ENCODE peak calls at places on chromosomes 16 and 17, in seven cellular contexts. P is cardiac muscle cell, H is OCI-LY7, D is prostate gland, G is ovary, Q is breast epithelium, F is A549. X is an unnamed sample.

GRCh38 chr17:10992097-10992496 is 154.2 kb upstream of the PIRT start:
- DNase-seq in P (no peak), H (no peak), D (no peak), G (no peak), Q (no peak), F (no peak), X (no peak)

GRCh38 chr17:81499601-81499970 is 13.0 kb downstream of the ACTG1 start:
- DNase-seq in P (no peak), H (no peak), D (no peak), G (no peak), Q (no peak), F (no peak), X (no peak)

GRCh38 chr17:39016193-39017153 is 49.3 kb upstream of the FBXO47 start:
- DNase-seq in P (peak; percentile 68), H (no peak), D (no peak), G (no peak), Q (no peak), F (no peak), X (peak; percentile 52)

GRCh38 chr17:76726766-76727718 is at the start of gene METTL23:
- DNase-seq in P (peak; percentile 83), H (peak; percentile 96), D (peak; percentile 79), G (peak; percentile 90), Q (peak; percentile 83), F (peak; percentile 90), X (peak; percentile 95)

GRCh38 chr17:67520282-67520906 is 143.3 kb downstream of the PITPNC1 start:
- DNase-seq in P (peak; percentile 60), H (no peak), D (no peak), G (no peak), Q (no peak), F (no peak), X (no peak)

GRCh38 chr17:56185905-56186783 is 32.9 kb downstream of the ANKFN1 start:
- DNase-seq in P (peak; percentile 32), H (no peak), D (no peak), G (no peak), Q (no peak), F (no peak), X (no peak)

GRCh38 chr17:310111-311010 is 42.2 kb downstream of the RPH3AL start:
- DNase-seq in P (no peak), H (no peak), D (no peak), G (no peak), Q (no peak), F (no peak), X (no peak)

GRCh38 chr16:69448470-69449193 is 24.2 kb downstream of the CYB5B start:
- DNase-seq in P (peak; percentile 73), H (no peak), D (no peak), G (no peak), Q (no peak), F (no peak), X (no peak)

GRCh38 chr16:31080756-31081419 is 6.7 kb downstream of the ZNF646 start:
- DNase-seq in P (no peak), H (no peak), D (no peak), G (no peak), Q (no peak), F (no peak), X (no peak)

GRCh38 chr17:9644910-9645751 is at the start of gene USP43:
- DNase-seq in P (peak; percentile 23), H (peak; percentile 26), D (peak; percentile 59), G (no peak), Q (peak; percentile 27), F (peak; percentile 47), X (no peak)

GRCh38 chr17:67165201-67165600 is 79.8 kb downstream of the HELZ start:
- DNase-seq in P (peak; percentile 9), H (no peak), D (no peak), G (no peak), Q (no peak), F (no peak), X (no peak)

GRCh38 chr17:77579717-77580116 is 378.8 kb upstream of the TNRC6C start:
- DNase-seq in P (no peak), H (no peak), D (no peak), G (no peak), Q (no peak), F (no peak), X (no peak)

GRCh38 chr17:67018429-67019125 is 25.8 kb upstream of the CACNG1 start:
- DNase-seq in P (no peak), H (no peak), D (no peak), G (no peak), Q (no peak), F (no peak), X (no peak)

GRCh38 chr17:71084219-71084618 is 914.9 kb downstream of the KCNJ2 start:
- DNase-seq in P (peak; percentile 66), H (peak; percentile 32), D (peak; percentile 9), G (no peak), Q (no peak), F (peak; percentile 20), X (no peak)

GRCh38 chr16:24452724-24453123 is 86.6 kb upstream of the RBBP6 start:
- DNase-seq in P (no peak), H (no peak), D (no peak), G (no peak), Q (no peak), F (no peak), X (no peak)

GRCh38 chr17:58487589-58488427 is at the start of gene HSF5:
- DNase-seq in P (peak; percentile 47), H (no peak), D (no peak), G (no peak), Q (no peak), F (no peak), X (peak; percentile 82)

GRCh38 chr17:20612635-20613034 is 33.1 kb downstream of the CDRT15L2 start:
- DNase-seq in P (no peak), H (no peak), D (no peak), G (no peak), Q (no peak), F (no peak), X (no peak)

GRCh38 chr16:66713076-66713475 is 16.5 kb upstream of the CMTM4 start:
- DNase-seq in P (no peak), H (no peak), D (no peak), G (no peak), Q (no peak), F (no peak), X (no peak)

GRCh38 chr17:2582493-2582892 is 11.0 kb upstream of the PAFAH1B1 start:
- DNase-seq in P (no peak), H (no peak), D (no peak), G (no peak), Q (no peak), F (no peak), X (no peak)

GRCh38 chr17:66437466-66438026 is 135.1 kb downstream of the PRKCA start:
- DNase-seq in P (peak; percentile 16), H (no peak), D (no peak), G (no peak), Q (no peak), F (no peak), X (no peak)

GRCh38 chr16:74560912-74561311 is 46.0 kb downstream of the GLG1 start:
- DNase-seq in P (no peak), H (no peak), D (no peak), G (no peak), Q (no peak), F (no peak), X (no peak)

GRCh38 chr16:70706948-70707465 is 21.2 kb upstream of the MTSS2 start:
- DNase-seq in P (peak; percentile 56), H (no peak), D (peak; percentile 64), G (peak; percentile 78), Q (peak; percentile 64), F (peak; percentile 74), X (no peak)

GRCh38 chr16:67694611-67695010 is 24.5 kb downstream of the GFOD2 start:
- DNase-seq in P (no peak), H (no peak), D (no peak), G (no peak), Q (no peak), F (no peak), X (no peak)

GRCh38 chr17:67441052-67441738 is 64.1 kb downstream of the PITPNC1 start:
- DNase-seq in P (peak; percentile 33), H (peak; percentile 85), D (no peak), G (no peak), Q (no peak), F (peak; percentile 81), X (peak; percentile 86)

GRCh38 chr16:57409870-57410585 is 5.5 kb downstream of the CCL17 start:
- DNase-seq in P (peak; percentile 19), H (no peak), D (no peak), G (no peak), Q (no peak), F (no peak), X (no peak)
- H3K4me1 ChIP-seq in P (no peaks in the 10 kb centered on the region), H (peaks cover 19% of the 10 kb centered on the region), D (no peaks in the 10 kb centered on the region), G (no peaks in the 10 kb centered on the region), Q (no peaks in the 10 kb centered on the region), F (no peaks in the 10 kb centered on the region), X (no peaks in the 10 kb centered on the region)

GRCh38 chr16:53073053-53073452 is 18.3 kb downstream of the CHD9 start:
- DNase-seq in P (no peak), H (no peak), D (no peak), G (no peak), Q (no peak), F (no peak), X (no peak)
- H3K27ac ChIP-seq in P (no peak overlapping the region), H (peak overlapping the region; percentile 94), D (no peak overlapping the region), G (no peak overlapping the region), Q (no peak overlapping the region), F (no peak overlapping the region), X (no peak overlapping the region)

DNA sequence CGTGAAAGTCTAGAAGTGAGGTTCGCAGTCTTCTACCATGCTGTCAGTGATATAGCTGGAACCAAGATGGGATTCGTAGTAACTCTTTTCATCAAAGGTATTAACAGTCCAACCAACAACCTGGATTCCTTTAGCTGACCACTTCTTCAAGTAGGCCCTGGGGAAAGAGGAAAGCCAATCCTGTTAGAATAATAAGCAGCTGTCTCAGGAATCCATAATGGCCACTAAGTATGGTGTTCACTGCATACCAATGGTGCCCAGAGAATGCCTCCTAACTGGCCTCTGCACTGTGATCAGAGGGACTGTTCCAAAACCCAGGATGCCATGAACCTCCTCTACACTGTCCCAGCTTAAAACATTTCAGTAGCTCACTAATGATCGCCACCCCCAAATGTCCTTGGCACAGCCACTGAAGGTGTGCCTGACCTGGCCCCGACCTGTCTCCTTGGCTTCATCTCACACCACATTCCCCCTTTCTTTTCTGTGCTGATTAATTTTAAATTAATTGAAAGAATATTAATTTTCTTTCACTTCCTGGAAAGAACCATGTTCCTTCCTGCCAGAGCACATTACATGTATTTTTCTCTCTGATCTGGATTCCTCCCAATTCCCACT is 18.3 kb downstream of the GDE1 start:
- DNase-seq in P (no peak), H (no peak), D (no peak), G (no peak), Q (no peak), F (no peak), X (no peak)
- H3K9me3 ChIP-seq in P (no peaks in the 10 kb centered on the region), H (no peaks in the 10 kb centered on the region), D (no peaks in the 10 kb centered on the region), G (no peaks in the 10 kb centered on the region), Q (no peaks in the 10 kb centered on the region), F (no peaks in the 10 kb centered on the region), X (no peaks in the 10 kb centered on the region)

DNA sequence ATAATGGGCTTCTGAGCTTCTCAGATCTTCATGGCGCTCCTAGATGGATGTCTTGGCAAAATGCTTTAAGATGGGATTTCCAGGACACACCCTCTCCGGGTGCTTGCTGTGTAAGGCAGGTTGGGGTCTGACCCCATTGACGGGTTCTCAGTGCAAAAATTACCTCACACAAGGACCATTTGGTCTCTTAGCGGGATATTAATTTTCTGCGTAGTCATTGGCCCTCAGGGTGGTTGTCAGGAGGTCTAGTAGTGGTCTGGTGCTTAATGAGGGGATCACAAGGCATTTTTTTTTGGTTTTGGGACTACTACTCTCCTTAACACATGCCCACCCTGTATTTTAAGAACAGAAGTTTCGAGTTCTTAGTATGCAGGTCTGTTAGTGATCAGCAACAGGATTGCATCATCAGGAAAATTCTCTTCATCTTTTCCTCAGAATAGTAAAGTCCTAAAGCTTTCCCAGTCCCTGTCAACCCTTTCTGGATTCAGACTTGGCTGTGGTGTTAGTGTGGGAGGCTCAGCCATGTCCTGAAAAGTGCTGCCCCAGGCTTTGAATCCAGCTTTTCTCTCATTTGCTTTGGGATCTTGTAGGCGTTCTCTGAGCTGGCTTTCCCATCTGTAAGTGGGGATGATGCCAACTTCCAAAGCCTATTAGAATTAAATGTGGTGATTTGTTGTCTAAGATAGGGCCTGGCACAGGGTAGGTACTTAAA is 2.8 kb downstream of the ALKBH5 start:
- DNase-seq in P (peak; percentile 80), H (no peak), D (no peak), G (no peak), Q (peak; percentile 32), F (no peak), X (no peak)
- H3K4me1 ChIP-seq in P (peaks cover 48% of the 10 kb centered on the region), H (peaks cover 33% of the 10 kb centered on the region), D (peaks cover 37% of the 10 kb centered on the region), G (peaks cover 32% of the 10 kb centered on the region), Q (peaks cover 35% of the 10 kb centered on the region), F (peaks cover 65% of the 10 kb centered on the region), X (peaks cover 76% of the 10 kb centered on the region)